ENCODE peak calls at places on chromosomes 7 and 10, in seven cellular contexts. G is GM23248, H is Karpas-422, Q is BJ, C is lower lobe of right lung, K is PC-9, V is adipocyte. X is an unnamed sample.

GRCh38 chr10:119541046-119541445 is 1.5 kb downstream of the RGS10 start:
- DNase-seq in G (peak; percentile 88), H (peak; percentile 52), Q (no peak), C (no peak), K (no peak), V (peak; percentile 43), X (no peak)

GRCh38 chr10:13439771-13440708 is 88.8 kb downstream of the BEND7 start:
- DNase-seq in G (peak; percentile 71), H (peak; percentile 76), Q (no peak), C (peak; percentile 73), K (peak; percentile 48), V (peak; percentile 73), X (peak; percentile 29)

GRCh38 chr10:14723052-14723689 is 51.5 kb downstream of the FAM107B start:
- DNase-seq in G (no peak), H (no peak), Q (no peak), C (no peak), K (no peak), V (no peak), X (no peak)

GRCh38 chr7:150412518-150413247 is 33.6 kb downstream of the ZNF775 start:
- DNase-seq in G (no peak), H (no peak), Q (no peak), C (no peak), K (no peak), V (no peak), X (no peak)

GRCh38 chr7:22996470-22996869 is 17.5 kb downstream of the HYCC1 start:
- DNase-seq in G (peak; percentile 64), H (no peak), Q (no peak), C (no peak), K (no peak), V (no peak), X (no peak)

GRCh38 chr10:76973515-76974289 is 663.9 kb downstream of the KCNMA1 start:
- DNase-seq in G (peak; percentile 90), H (no peak), Q (peak; percentile 83), C (no peak), K (no peak), V (peak; percentile 62), X (no peak)

GRCh38 chr10:15180736-15181135 is 12.2 kb upstream of the NMT2 start:
- DNase-seq in G (peak; percentile 54), H (no peak), Q (no peak), C (no peak), K (no peak), V (peak; percentile 43), X (no peak)

GRCh38 chr7:103912906-103913610 is 76.4 kb downstream of the RELN start:
- DNase-seq in G (peak; percentile 3), H (no peak), Q (no peak), C (no peak), K (no peak), V (no peak), X (no peak)

GRCh38 chr7:91089382-91089963 is 174.8 kb upstream of the FZD1 start:
- DNase-seq in G (peak; percentile 71), H (peak; percentile 84), Q (no peak), C (no peak), K (peak; percentile 19), V (peak; percentile 82), X (no peak)

GRCh38 chr10:72041491-72041890 is 46.9 kb downstream of the SPOCK2 start:
- DNase-seq in G (peak; percentile 35), H (no peak), Q (no peak), C (no peak), K (no peak), V (no peak), X (no peak)

GRCh38 chr10:102153093-102153620 is 968 bp downstream of the NOLC1 start:
- DNase-seq in G (peak; percentile 49), H (no peak), Q (no peak), C (no peak), K (no peak), V (peak; percentile 43), X (no peak)

GRCh38 chr7:135147341-135147898 is 452 bp upstream of the TMEM140 start:
- DNase-seq in G (peak; percentile 46), H (no peak), Q (no peak), C (no peak), K (no peak), V (peak; percentile 12), X (peak; percentile 16)

GRCh38 chr7:77537136-77537594 is at the start of gene PTPN12:
- DNase-seq in G (no peak), H (no peak), Q (no peak), C (no peak), K (no peak), V (peak; percentile 86), X (peak; percentile 59)

GRCh38 chr10:11713963-11714362 is 28.2 kb upstream of the ECHDC3 start:
- DNase-seq in G (no peak), H (no peak), Q (no peak), C (no peak), K (no peak), V (no peak), X (no peak)

GRCh38 chr7:66768865-66769832 is 28.6 kb downstream of the RABGEF1 start:
- DNase-seq in G (no peak), H (peak; percentile 54), Q (no peak), C (no peak), K (no peak), V (peak; percentile 37), X (no peak)

GRCh38 chr7:158815046-158815445 is 14.3 kb downstream of the ESYT2 start:
- DNase-seq in G (no peak), H (no peak), Q (no peak), C (no peak), K (peak; percentile 9), V (no peak), X (peak; percentile 48)

GRCh38 chr7:90346326-90347125 is at the start of gene GTPBP10:
- DNase-seq in G (peak; percentile 98), H (peak; percentile 99), Q (peak; percentile 78), C (peak; percentile 97), K (peak; percentile 91), V (peak; percentile 98), X (peak; percentile 89)

GRCh38 chr7:38681882-38682281 is 50.7 kb upstream of the AMPH start:
- DNase-seq in G (peak; percentile 18), H (no peak), Q (no peak), C (no peak), K (no peak), V (peak; percentile 81), X (no peak)

GRCh38 chr7:20444041-20444440 is 113.3 kb downstream of the ITGB8 start:
- DNase-seq in G (peak; percentile 12), H (no peak), Q (peak; percentile 57), C (no peak), K (no peak), V (peak; percentile 38), X (no peak)

GRCh38 chr7:70595741-70596574 is 536.0 kb upstream of the GALNT17 start:
- DNase-seq in G (peak; percentile 31), H (no peak), Q (no peak), C (peak; percentile 45), K (no peak), V (no peak), X (no peak)

DNA sequence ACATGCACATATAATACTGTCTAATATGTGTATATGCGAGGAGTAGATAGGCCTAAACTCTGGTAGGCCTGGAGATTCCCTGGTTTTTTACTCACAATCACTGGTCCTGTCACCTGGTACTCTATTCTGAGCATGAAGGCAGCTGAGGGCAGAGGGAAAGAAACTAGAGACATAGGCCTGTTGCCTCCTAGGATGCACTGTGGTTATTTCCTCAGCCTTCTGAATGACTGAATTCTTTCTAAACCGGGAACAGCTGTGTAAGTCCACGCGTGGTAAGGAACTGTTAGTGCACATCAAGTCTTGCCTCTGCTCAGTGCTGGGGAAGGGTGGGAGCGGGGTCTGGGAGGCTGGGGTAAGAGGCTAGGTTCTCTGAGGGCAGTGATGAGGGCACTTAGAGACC is 7.7 kb downstream of the KAZALD1 start:
- DNase-seq in G (no peak), H (peak; percentile 56), Q (no peak), C (no peak), K (no peak), V (no peak), X (no peak)
- H3K27me3 ChIP-seq in G (peaks cover 13% of the 10 kb centered on the region), H (no peaks in the 10 kb centered on the region), Q (peaks cover 18% of the 10 kb centered on the region), C (peaks cover 34% of the 10 kb centered on the region), K (peaks cover 8% of the 10 kb centered on the region), V (peaks cover 28% of the 10 kb centered on the region), X (peaks cover 20% of the 10 kb centered on the region)

GRCh38 chr10:103493911-103494877 is 689 bp downstream of the NEURL1 start:
- DNase-seq in G (peak; percentile 45), H (peak; percentile 64), Q (no peak), C (no peak), K (peak; percentile 16), V (peak; percentile 36), X (no peak)
- H3K27me3 ChIP-seq in G (peaks cover 36% of the 10 kb centered on the region), H (no peaks in the 10 kb centered on the region), Q (peaks cover 25% of the 10 kb centered on the region), C (peaks cover 35% of the 10 kb centered on the region), K (no peaks in the 10 kb centered on the region), V (peaks cover 44% of the 10 kb centered on the region), X (peaks cover 61% of the 10 kb centered on the region)

GRCh38 chr10:118259288-118259906 is 82.7 kb downstream of the FAM204A start:
- DNase-seq in G (peak; percentile 72), H (peak; percentile 77), Q (no peak), C (no peak), K (peak; percentile 1), V (peak; percentile 38), X (no peak)

GRCh38 chr10:118264252-118264651 is 77.9 kb downstream of the FAM204A start:
- DNase-seq in G (no peak), H (no peak), Q (no peak), C (no peak), K (no peak), V (no peak), X (no peak)

GRCh38 chr10:118264838-118265470 is 77.2 kb downstream of the FAM204A start:
- DNase-seq in G (no peak), H (no peak), Q (no peak), C (no peak), K (no peak), V (no peak), X (no peak)
- H3K27me3 ChIP-seq in G (peaks cover 6% of the 10 kb centered on the region), H (no peaks in the 10 kb centered on the region), Q (peaks cover 2% of the 10 kb centered on the region), C (peaks cover 12% of the 10 kb centered on the region), K (peaks cover 8% of the 10 kb centered on the region), V (peaks cover 17% of the 10 kb centered on the region), X (peaks cover 1% of the 10 kb centered on the region)

DNA sequence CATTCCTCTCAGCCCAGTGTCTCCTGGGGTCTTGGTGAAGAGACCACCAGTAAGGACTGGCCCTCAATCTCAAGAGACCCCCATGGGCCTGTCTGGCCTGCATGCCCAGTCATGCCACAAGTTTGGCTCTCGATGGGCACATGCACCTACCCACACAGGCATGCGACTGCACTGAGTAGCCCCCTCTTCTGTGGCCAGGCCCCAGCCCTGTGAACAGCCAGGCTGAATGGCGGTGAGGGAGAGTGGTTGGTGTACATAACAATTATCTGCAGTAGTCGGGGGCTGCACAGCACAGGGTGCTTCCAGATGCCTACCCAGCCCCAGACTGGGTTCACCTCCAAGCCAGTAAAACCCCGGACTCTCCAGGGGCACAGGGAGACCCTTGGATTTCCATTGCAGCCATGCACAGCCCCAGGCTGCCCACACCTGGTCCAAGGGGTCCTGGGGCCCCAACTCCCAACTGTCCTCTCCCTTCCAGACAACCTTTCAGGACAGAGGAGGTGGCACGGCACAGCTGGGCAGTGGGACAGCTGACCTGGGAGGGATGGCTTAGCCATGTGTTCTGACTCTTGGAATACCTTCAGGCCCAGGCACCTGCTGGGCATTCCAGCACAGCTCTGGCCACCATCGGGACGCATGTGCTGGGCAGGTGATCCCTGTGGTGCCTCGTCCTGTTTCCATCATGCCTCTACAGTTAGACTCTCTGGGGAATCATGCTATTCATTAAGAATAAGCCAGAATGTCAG is 21.0 kb upstream of the CSGALNACT2 start:
- DNase-seq in G (no peak), H (no peak), Q (no peak), C (peak; percentile 35), K (no peak), V (no peak), X (no peak)
- H3K27me3 ChIP-seq in G (no peaks in the 10 kb centered on the region), H (no peaks in the 10 kb centered on the region), Q (no peaks in the 10 kb centered on the region), C (no peaks in the 10 kb centered on the region), K (peaks cover 20% of the 10 kb centered on the region), V (peaks cover 8% of the 10 kb centered on the region), X (no peaks in the 10 kb centered on the region)